ENCODE peak calls at places on chromosome 7, in six cellular contexts. One of them, this sample, is unnamed.

GRCh38 chr7:77796109-77796508 is 2.1 kb downstream of the TMEM60 start:
- DNase-seq in MM.1S: no peak
- DNase-seq in tibial artery: no peak
- DNase-seq in naive thymus-derived CD4-positive, alpha-beta T cell: no peak
- DNase-seq in CD8-positive, alpha-beta T cell: no peak
- DNase-seq in A673: no peak
- DNase-seq in this sample: no peak

GRCh38 chr7:3027455-3027854 is 16.2 kb downstream of the CARD11 start:
- DNase-seq in MM.1S: no peak
- DNase-seq in tibial artery: no peak
- DNase-seq in naive thymus-derived CD4-positive, alpha-beta T cell: no peak
- DNase-seq in CD8-positive, alpha-beta T cell: no peak
- DNase-seq in A673: no peak
- DNase-seq in this sample: no peak

GRCh38 chr7:353746-354325 is 63.9 kb downstream of the FOXL3 start:
- DNase-seq in MM.1S: no peak
- DNase-seq in tibial artery: no peak
- DNase-seq in naive thymus-derived CD4-positive, alpha-beta T cell: no peak
- DNase-seq in CD8-positive, alpha-beta T cell: no peak
- DNase-seq in A673: no peak
- DNase-seq in this sample: no peak

GRCh38 chr7:91055219-91055618 is 209.0 kb upstream of the FZD1 start:
- DNase-seq in MM.1S: no peak
- DNase-seq in tibial artery: no peak
- DNase-seq in naive thymus-derived CD4-positive, alpha-beta T cell: no peak
- DNase-seq in CD8-positive, alpha-beta T cell: no peak
- DNase-seq in A673: peak; percentile 24
- DNase-seq in this sample: no peak

GRCh38 chr7:8236781-8237407 is 25.1 kb downstream of the ICA1 start:
- DNase-seq in MM.1S: no peak
- DNase-seq in tibial artery: no peak
- DNase-seq in naive thymus-derived CD4-positive, alpha-beta T cell: no peak
- DNase-seq in CD8-positive, alpha-beta T cell: no peak
- DNase-seq in A673: no peak
- DNase-seq in this sample: no peak

GRCh38 chr7:150784120-150784736 is 15.9 kb downstream of the TMEM176B start:
- DNase-seq in MM.1S: no peak
- DNase-seq in tibial artery: no peak
- DNase-seq in naive thymus-derived CD4-positive, alpha-beta T cell: no peak
- DNase-seq in CD8-positive, alpha-beta T cell: no peak
- DNase-seq in A673: no peak
- DNase-seq in this sample: no peak

GRCh38 chr7:37040330-37040729 is 316.0 kb upstream of the AOAH start:
- DNase-seq in MM.1S: no peak
- DNase-seq in tibial artery: no peak
- DNase-seq in naive thymus-derived CD4-positive, alpha-beta T cell: no peak
- DNase-seq in CD8-positive, alpha-beta T cell: no peak
- DNase-seq in A673: no peak
- DNase-seq in this sample: no peak

GRCh38 chr7:36820527-36821170 is 96.4 kb upstream of the AOAH start:
- DNase-seq in MM.1S: no peak
- DNase-seq in tibial artery: no peak
- DNase-seq in naive thymus-derived CD4-positive, alpha-beta T cell: no peak
- DNase-seq in CD8-positive, alpha-beta T cell: no peak
- DNase-seq in A673: no peak
- DNase-seq in this sample: no peak

GRCh38 chr7:43850348-43851116 is 18.8 kb downstream of the MRPS24 start:
- DNase-seq in MM.1S: peak; percentile 87
- DNase-seq in tibial artery: no peak
- DNase-seq in naive thymus-derived CD4-positive, alpha-beta T cell: no peak
- DNase-seq in CD8-positive, alpha-beta T cell: no peak
- DNase-seq in A673: no peak
- DNase-seq in this sample: no peak

GRCh38 chr7:128791968-128792319 is at the start of gene CCDC136:
- DNase-seq in MM.1S: no peak
- DNase-seq in tibial artery: no peak
- DNase-seq in naive thymus-derived CD4-positive, alpha-beta T cell: no peak
- DNase-seq in CD8-positive, alpha-beta T cell: no peak
- DNase-seq in A673: no peak
- DNase-seq in this sample: no peak

GRCh38 chr7:84822941-84823510 is 363.8 kb downstream of the SEMA3D start:
- DNase-seq in MM.1S: no peak
- DNase-seq in tibial artery: no peak
- DNase-seq in naive thymus-derived CD4-positive, alpha-beta T cell: no peak
- DNase-seq in CD8-positive, alpha-beta T cell: no peak
- DNase-seq in A673: no peak
- DNase-seq in this sample: no peak

GRCh38 chr7:27091125-27091524 is 4.7 kb downstream of the HOXA1 start:
- DNase-seq in MM.1S: no peak
- DNase-seq in tibial artery: no peak
- DNase-seq in naive thymus-derived CD4-positive, alpha-beta T cell: no peak
- DNase-seq in CD8-positive, alpha-beta T cell: no peak
- DNase-seq in A673: no peak
- DNase-seq in this sample: no peak

GRCh38 chr7:33601081-33601480 is 304.3 kb upstream of the BMPER start:
- DNase-seq in MM.1S: no peak
- DNase-seq in tibial artery: no peak
- DNase-seq in naive thymus-derived CD4-positive, alpha-beta T cell: no peak
- DNase-seq in CD8-positive, alpha-beta T cell: no peak
- DNase-seq in A673: no peak
- DNase-seq in this sample: no peak

GRCh38 chr7:601573-602340 is 82.1 kb upstream of the PDGFA start:
- DNase-seq in MM.1S: no peak
- DNase-seq in tibial artery: peak; percentile 88
- DNase-seq in naive thymus-derived CD4-positive, alpha-beta T cell: no peak
- DNase-seq in CD8-positive, alpha-beta T cell: peak; percentile 37
- DNase-seq in A673: peak; percentile 57
- DNase-seq in this sample: peak; percentile 69

GRCh38 chr7:421056-421991 is 98.3 kb downstream of the PDGFA start:
- DNase-seq in MM.1S: no peak
- DNase-seq in tibial artery: no peak
- DNase-seq in naive thymus-derived CD4-positive, alpha-beta T cell: no peak
- DNase-seq in CD8-positive, alpha-beta T cell: no peak
- DNase-seq in A673: no peak
- DNase-seq in this sample: no peak

GRCh38 chr7:15504376-15504775 is 57.4 kb downstream of the AGMO start:
- DNase-seq in MM.1S: no peak
- DNase-seq in tibial artery: no peak
- DNase-seq in naive thymus-derived CD4-positive, alpha-beta T cell: no peak
- DNase-seq in CD8-positive, alpha-beta T cell: no peak
- DNase-seq in A673: peak; percentile 81
- DNase-seq in this sample: no peak

GRCh38 chr7:144780071-144780608 is 55.7 kb downstream of the TPK1 start:
- DNase-seq in MM.1S: no peak
- DNase-seq in tibial artery: no peak
- DNase-seq in naive thymus-derived CD4-positive, alpha-beta T cell: no peak
- DNase-seq in CD8-positive, alpha-beta T cell: no peak
- DNase-seq in A673: no peak
- DNase-seq in this sample: no peak

GRCh38 chr7:143225047-143225446 is 3.2 kb downstream of the TAS2R40 start:
- DNase-seq in MM.1S: no peak
- DNase-seq in tibial artery: no peak
- DNase-seq in naive thymus-derived CD4-positive, alpha-beta T cell: no peak
- DNase-seq in CD8-positive, alpha-beta T cell: no peak
- DNase-seq in A673: no peak
- DNase-seq in this sample: no peak

GRCh38 chr7:27940341-27940740 is 200.4 kb downstream of the TAX1BP1 start:
- DNase-seq in MM.1S: no peak
- DNase-seq in tibial artery: no peak
- DNase-seq in naive thymus-derived CD4-positive, alpha-beta T cell: no peak
- DNase-seq in CD8-positive, alpha-beta T cell: no peak
- DNase-seq in A673: no peak
- DNase-seq in this sample: no peak

GRCh38 chr7:75943864-75944263 is 28.9 kb downstream of the POR start:
- DNase-seq in MM.1S: no peak
- DNase-seq in tibial artery: no peak
- DNase-seq in naive thymus-derived CD4-positive, alpha-beta T cell: no peak
- DNase-seq in CD8-positive, alpha-beta T cell: no peak
- DNase-seq in A673: no peak
- DNase-seq in this sample: no peak

GRCh38 chr7:77538186-77538907 is 1.3 kb downstream of the PTPN12 start:
- DNase-seq in MM.1S: no peak
- DNase-seq in tibial artery: peak; percentile 93
- DNase-seq in naive thymus-derived CD4-positive, alpha-beta T cell: peak; percentile 7
- DNase-seq in CD8-positive, alpha-beta T cell: no peak
- DNase-seq in A673: peak; percentile 88
- DNase-seq in this sample: peak; percentile 95

GRCh38 chr7:138460649-138461607 is 869 bp downstream of the TRIM24 start:
- DNase-seq in MM.1S: peak; percentile 81
- DNase-seq in tibial artery: peak; percentile 71
- DNase-seq in naive thymus-derived CD4-positive, alpha-beta T cell: peak; percentile 57
- DNase-seq in CD8-positive, alpha-beta T cell: peak; percentile 17
- DNase-seq in A673: peak; percentile 65
- DNase-seq in this sample: peak; percentile 71

GRCh38 chr7:44073664-44074348 is 8.4 kb upstream of the PGAM2 start:
- DNase-seq in MM.1S: no peak
- DNase-seq in tibial artery: peak; percentile 93
- DNase-seq in naive thymus-derived CD4-positive, alpha-beta T cell: no peak
- DNase-seq in CD8-positive, alpha-beta T cell: no peak
- DNase-seq in A673: no peak
- DNase-seq in this sample: peak; percentile 91

GRCh38 chr7:102273749-102274712 is 12.6 kb upstream of the SH2B2 start:
- DNase-seq in MM.1S: no peak
- DNase-seq in tibial artery: no peak
- DNase-seq in naive thymus-derived CD4-positive, alpha-beta T cell: no peak
- DNase-seq in CD8-positive, alpha-beta T cell: no peak
- DNase-seq in A673: no peak
- DNase-seq in this sample: no peak

GRCh38 chr7:128462427-128462826 is 6.7 kb downstream of the HILPDA start:
- DNase-seq in MM.1S: no peak
- DNase-seq in tibial artery: no peak
- DNase-seq in naive thymus-derived CD4-positive, alpha-beta T cell: no peak
- DNase-seq in CD8-positive, alpha-beta T cell: no peak
- DNase-seq in A673: no peak
- DNase-seq in this sample: no peak

GRCh38 chr7:105926131-105926530 is 36.9 kb upstream of the CDHR3 start:
- DNase-seq in MM.1S: no peak
- DNase-seq in tibial artery: no peak
- DNase-seq in naive thymus-derived CD4-positive, alpha-beta T cell: no peak
- DNase-seq in CD8-positive, alpha-beta T cell: no peak
- DNase-seq in A673: no peak
- DNase-seq in this sample: no peak

GRCh38 chr7:82805527-82805960 is 357.1 kb downstream of the PCLO start:
- DNase-seq in MM.1S: no peak
- DNase-seq in tibial artery: no peak
- DNase-seq in naive thymus-derived CD4-positive, alpha-beta T cell: no peak
- DNase-seq in CD8-positive, alpha-beta T cell: no peak
- DNase-seq in A673: peak; percentile 95
- DNase-seq in this sample: no peak

DNA sequence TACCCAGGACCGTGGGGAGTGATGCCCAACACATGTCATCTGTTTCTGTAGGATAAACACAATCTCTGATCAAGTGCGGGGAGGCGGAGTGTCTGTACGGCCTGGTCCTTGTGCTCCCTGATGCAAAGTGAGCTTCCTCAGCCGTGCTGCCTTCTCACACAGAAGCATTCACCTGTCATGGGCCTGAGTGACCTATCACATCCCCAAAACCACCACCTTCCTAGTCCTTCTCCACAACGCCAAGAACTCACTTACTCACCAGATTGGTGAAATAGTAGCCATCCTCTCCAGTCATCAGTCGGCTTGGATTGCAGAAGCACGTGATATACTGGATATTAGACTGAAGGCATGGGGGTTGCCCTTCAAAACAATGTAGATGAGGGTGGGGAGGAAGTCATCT is 74.4 kb upstream of the KCTD7 start:
- DNase-seq in MM.1S: no peak
- DNase-seq in tibial artery: no peak
- DNase-seq in naive thymus-derived CD4-positive, alpha-beta T cell: no peak
- DNase-seq in CD8-positive, alpha-beta T cell: no peak
- DNase-seq in A673: no peak
- DNase-seq in this sample: peak; percentile 58
- H3K36me3 ChIP-seq in MM.1S: no peaks in the 10 kb centered on the region
- H3K36me3 ChIP-seq in tibial artery: peaks cover 78% of the 10 kb centered on the region
- H3K36me3 ChIP-seq in naive thymus-derived CD4-positive, alpha-beta T cell: peaks cover 8% of the 10 kb centered on the region
- H3K36me3 ChIP-seq in CD8-positive, alpha-beta T cell: peaks cover 6% of the 10 kb centered on the region
- H3K36me3 ChIP-seq in A673: peaks cover 26% of the 10 kb centered on the region
- H3K36me3 ChIP-seq in this sample: peaks cover 83% of the 10 kb centered on the region

GRCh38 chr7:23530355-23530754 is 1.4 kb downstream of the TRA2A start:
- DNase-seq in MM.1S: peak; percentile 67
- DNase-seq in tibial artery: no peak
- DNase-seq in naive thymus-derived CD4-positive, alpha-beta T cell: peak; percentile 34
- DNase-seq in CD8-positive, alpha-beta T cell: no peak
- DNase-seq in A673: peak; percentile 37
- DNase-seq in this sample: no peak

GRCh38 chr7:23523486-23524075 is 8.2 kb downstream of the TRA2A start:
- DNase-seq in MM.1S: peak; percentile 76
- DNase-seq in tibial artery: no peak
- DNase-seq in naive thymus-derived CD4-positive, alpha-beta T cell: no peak
- DNase-seq in CD8-positive, alpha-beta T cell: no peak
- DNase-seq in A673: no peak
- DNase-seq in this sample: no peak

GRCh38 chr7:23520582-23520981 is 11.2 kb downstream of the TRA2A start:
- DNase-seq in MM.1S: no peak
- DNase-seq in tibial artery: no peak
- DNase-seq in naive thymus-derived CD4-positive, alpha-beta T cell: no peak
- DNase-seq in CD8-positive, alpha-beta T cell: no peak
- DNase-seq in A673: no peak
- DNase-seq in this sample: no peak

GRCh38 chr7:23529262-23529859 is 2.4 kb downstream of the TRA2A start:
- DNase-seq in MM.1S: no peak
- DNase-seq in tibial artery: no peak
- DNase-seq in naive thymus-derived CD4-positive, alpha-beta T cell: no peak
- DNase-seq in CD8-positive, alpha-beta T cell: no peak
- DNase-seq in A673: no peak
- DNase-seq in this sample: no peak

DNA sequence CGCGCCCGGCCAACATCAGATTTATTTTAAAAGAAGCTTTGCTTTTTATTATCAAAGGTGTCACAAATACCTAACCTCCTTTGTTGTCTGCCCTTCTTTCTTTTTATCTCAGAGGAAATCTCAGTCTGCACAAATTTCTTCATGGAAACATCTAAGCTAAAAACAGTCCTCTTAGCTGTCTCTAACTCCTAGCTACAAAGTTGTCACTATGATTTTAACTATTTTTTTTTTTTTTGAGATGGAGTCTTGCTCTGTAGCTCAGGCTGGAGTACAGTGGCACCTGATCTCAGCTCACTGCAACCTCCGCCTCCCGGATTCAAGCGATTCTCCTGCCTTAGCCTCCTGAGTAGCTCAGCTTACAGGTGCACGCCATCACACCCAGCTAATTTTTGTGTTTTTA is 7.3 kb downstream of the TRA2A start:
- DNase-seq in MM.1S: no peak
- DNase-seq in tibial artery: no peak
- DNase-seq in naive thymus-derived CD4-positive, alpha-beta T cell: no peak
- DNase-seq in CD8-positive, alpha-beta T cell: no peak
- DNase-seq in A673: no peak
- DNase-seq in this sample: no peak
- H3K36me3 ChIP-seq in MM.1S: peaks cover 22% of the 10 kb centered on the region
- H3K36me3 ChIP-seq in tibial artery: peaks cover 21% of the 10 kb centered on the region
- H3K36me3 ChIP-seq in naive thymus-derived CD4-positive, alpha-beta T cell: peaks cover 12% of the 10 kb centered on the region
- H3K36me3 ChIP-seq in CD8-positive, alpha-beta T cell: peaks cover 17% of the 10 kb centered on the region
- H3K36me3 ChIP-seq in A673: peaks cover 23% of the 10 kb centered on the region
- H3K36me3 ChIP-seq in this sample: peaks cover 24% of the 10 kb centered on the region

GRCh38 chr7:158782638-158783490 is 46.4 kb downstream of the ESYT2 start:
- DNase-seq in MM.1S: no peak
- DNase-seq in tibial artery: peak; percentile 95
- DNase-seq in naive thymus-derived CD4-positive, alpha-beta T cell: no peak
- DNase-seq in CD8-positive, alpha-beta T cell: no peak
- DNase-seq in A673: peak; percentile 44
- DNase-seq in this sample: peak; percentile 92
- H3K36me3 ChIP-seq in MM.1S: peaks cover 7% of the 10 kb centered on the region
- H3K36me3 ChIP-seq in tibial artery: peaks cover 52% of the 10 kb centered on the region
- H3K36me3 ChIP-seq in naive thymus-derived CD4-positive, alpha-beta T cell: peaks cover 18% of the 10 kb centered on the region
- H3K36me3 ChIP-seq in CD8-positive, alpha-beta T cell: peaks cover 18% of the 10 kb centered on the region
- H3K36me3 ChIP-seq in A673: peaks cover 18% of the 10 kb centered on the region
- H3K36me3 ChIP-seq in this sample: peaks cover 7% of the 10 kb centered on the region

GRCh38 chr7:135959655-135960363 is 17.4 kb downstream of the MTPN start:
- DNase-seq in MM.1S: no peak
- DNase-seq in tibial artery: no peak
- DNase-seq in naive thymus-derived CD4-positive, alpha-beta T cell: no peak
- DNase-seq in CD8-positive, alpha-beta T cell: no peak
- DNase-seq in A673: no peak
- DNase-seq in this sample: no peak
- H3K36me3 ChIP-seq in MM.1S: no peaks in the 10 kb centered on the region
- H3K36me3 ChIP-seq in tibial artery: no peaks in the 10 kb centered on the region
- H3K36me3 ChIP-seq in naive thymus-derived CD4-positive, alpha-beta T cell: no peaks in the 10 kb centered on the region
- H3K36me3 ChIP-seq in CD8-positive, alpha-beta T cell: no peaks in the 10 kb centered on the region
- H3K36me3 ChIP-seq in A673: no peaks in the 10 kb centered on the region
- H3K36me3 ChIP-seq in this sample: no peaks in the 10 kb centered on the region

This sample was measured in sigmoid colon.